ENCODE peak calls at places on chromosomes 13 and 19, in five cellular contexts. C is lower lobe of right lung, D is progenitor cell of endocrine pancreas, O is ovary, Z is AG04450. K is an unnamed sample.

GRCh38 chr19:4908781-4909171 is 525 bp upstream of the UHRF1 start:
- DNase-seq in D (no peak), O (no peak), Z (no peak), C (no peak), K (no peak)

GRCh38 chr13:113647351-113648217 is 10.4 kb downstream of the ATP4B start:
- DNase-seq in O (peak), C (peak), D (no peak), Z (no peak), K (no peak)

GRCh38 chr13:21234537-21234936 is 58.1 kb downstream of the MRPL57 start:
- DNase-seq in Z (no peak), C (no peak), O (no peak), D (no peak), K (no peak)

GRCh38 chr13:66207610-66208009 is 1022.5 kb downstream of the PCDH9 start:
- DNase-seq in Z (no peak), C (no peak), O (no peak), D (no peak), K (no peak)

GRCh38 chr19:36257512-36257876 is 42.6 kb downstream of the ZNF146 start:
- DNase-seq in Z (no peak), O (peak), C (no peak), D (peak), K (peak)

GRCh38 chr13:99982021-99982740 is 597 bp downstream of the ZIC2 start:
- DNase-seq in D (no peak), C (no peak), O (peak), Z (no peak), K (no peak)

GRCh38 chr19:925087-925911 is 536 bp upstream of the ARID3A start:
- DNase-seq in D (peak), C (peak), Z (peak), O (peak), K (peak)

GRCh38 chr19:16035601-16036297 is 40.5 kb upstream of the TPM4 start:
- DNase-seq in O (no peak), Z (no peak), C (peak), D (no peak), K (no peak)

GRCh38 chr13:29537736-29538624 is 57.5 kb downstream of the SLC7A1 start:
- DNase-seq in C (no peak), D (no peak), O (no peak), Z (no peak), K (no peak)

GRCh38 chr19:28012361-28012760 is 1200.6 kb downstream of the UQCRFS1 start:
- DNase-seq in O (no peak), D (no peak), Z (no peak), C (no peak), K (no peak)

GRCh38 chr13:36129539-36129938 is 1.6 kb downstream of the DCLK1 start:
- DNase-seq in O (no peak), C (no peak), D (no peak), Z (no peak), K (no peak)

GRCh38 chr13:50359779-50360178 is 344.5 kb downstream of the KCNRG start:
- DNase-seq in O (no peak), C (no peak), Z (no peak), D (no peak), K (no peak)

GRCh38 chr13:32309312-32309711 is 5.9 kb downstream of the ZAR1L start:
- DNase-seq in C (no peak), D (no peak), O (no peak), Z (no peak), K (no peak)

GRCh38 chr13:32538234-32538620 is 368 bp downstream of the N4BP2L2 start:
- DNase-seq in Z (no peak), C (peak), D (peak), O (peak), K (peak)

GRCh38 chr13:80873589-80873988 is 532.7 kb upstream of the SPRY2 start:
- DNase-seq in C (no peak), Z (no peak), O (no peak), D (no peak), K (no peak)

GRCh38 chr19:8592231-8593009 is 15.2 kb upstream of the MYO1F start:
- DNase-seq in C (peak), Z (peak), O (peak), D (peak), K (peak)

GRCh38 chr13:39364797-39365468 is 238.1 kb downstream of the LHFPL6 start:
- DNase-seq in O (no peak), D (no peak), C (no peak), Z (no peak), K (no peak)

GRCh38 chr13:112928958-112929777 is 39.8 kb upstream of the MCF2L start:
- DNase-seq in D (no peak), O (no peak), C (no peak), Z (no peak), K (no peak)

GRCh38 chr19:50266041-50266440 is 62.6 kb downstream of the MYH14 start:
- DNase-seq in O (no peak), Z (no peak), D (no peak), C (no peak), K (no peak)

GRCh38 chr13:44386932-44387556 is 13.4 kb downstream of the SERP2 start:
- DNase-seq in O (no peak), D (no peak), Z (no peak), C (no peak), K (no peak)

GRCh38 chr13:59843040-59843439 is 320.7 kb downstream of the DIAPH3 start:
- DNase-seq in D (no peak), O (no peak), Z (no peak), C (no peak), K (no peak)

GRCh38 chr19:28426110-28426901 is 786.6 kb downstream of the UQCRFS1 start:
- DNase-seq in Z (no peak), D (no peak), C (no peak), O (no peak), K (no peak)

GRCh38 chr19:16585808-16586476 is 13.7 kb upstream of the SLC35E1 start:
- DNase-seq in O (no peak), C (no peak), Z (no peak), D (no peak), K (no peak)

GRCh38 chr19:42276284-42276683 is 7.2 kb downstream of the CIC start:
- DNase-seq in Z (no peak), C (no peak), D (no peak), O (no peak), K (no peak)

GRCh38 chr19:42276821-42277220 is 7.8 kb downstream of the CIC start:
- DNase-seq in Z (no peak), O (no peak), C (no peak), D (no peak), K (no peak)

GRCh38 chr19:42279148-42279901 is 10.3 kb downstream of the CIC start:
- DNase-seq in O (no peak), Z (no peak), D (no peak), C (no peak), K (no peak)

GRCh38 chr19:42279902-42280760 is 11.1 kb downstream of the CIC start:
- DNase-seq in Z (peak), C (peak), D (peak), O (peak), K (peak)

GRCh38 chr19:42277821-42278809 is 9.1 kb downstream of the CIC start:
- DNase-seq in O (peak), D (no peak), C (no peak), Z (no peak), K (no peak)
- TF ChIP-seq CTCF in O (no peak), D (no peak), C (no peak), Z (no peak), K (no peak)

GRCh38 chr19:2083174-2083854 is 12.8 kb downstream of the MOB3A start:
- DNase-seq in O (no peak), C (no peak), Z (no peak), D (no peak), K (no peak)
- TF ChIP-seq CTCF in O (no peak), C (no peak), Z (no peak), D (no peak), K (no peak)

GRCh38 chr19:18140473-18140872 is 12.5 kb upstream of the PIK3R2 start:
- DNase-seq in D (no peak), Z (no peak), C (no peak), O (no peak), K (no peak)
- TF ChIP-seq CTCF in D (no peak), Z (no peak), C (no peak), O (no peak), K (no peak)

DNA sequence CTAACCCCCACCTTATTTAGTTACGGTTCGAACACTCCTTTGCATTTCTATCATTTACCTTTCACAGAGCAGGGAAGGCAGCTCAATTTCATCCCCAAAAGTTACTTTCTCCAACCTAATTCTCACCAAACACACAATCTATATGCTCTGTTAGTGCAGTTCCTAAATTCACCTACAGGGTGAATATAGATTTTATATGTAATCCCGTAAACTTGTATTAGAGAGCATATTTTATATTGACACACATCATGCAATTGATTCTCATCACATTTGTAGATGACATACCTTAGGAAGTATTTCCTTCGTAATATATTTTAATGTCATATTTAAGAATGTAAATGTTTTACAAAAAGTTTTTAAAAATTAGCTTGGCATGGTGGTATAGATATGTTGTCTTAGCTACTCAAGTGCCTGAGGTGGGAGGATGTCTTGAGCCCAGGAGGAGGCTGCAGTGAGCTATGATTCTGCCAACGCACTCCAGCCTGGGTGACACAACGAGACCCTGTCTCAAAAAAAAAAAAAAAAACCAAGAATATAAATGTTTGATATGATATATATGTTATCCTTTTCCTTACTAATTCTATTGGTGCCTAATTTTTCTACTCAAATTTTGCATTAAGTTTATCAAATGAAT is 57.3 kb upstream of the TNFRSF19 start:
- DNase-seq in C (no peak), O (no peak), Z (no peak), D (no peak), K (no peak)
- TF ChIP-seq CTCF in C (no peak), O (no peak), Z (peak), D (peak), K (peak)

K was measured in neural crest cell.